ENCODE peak calls at places on chromosomes 3 and 15, in four cellular contexts. One of them, this sample, is unnamed.

GRCh38 chr15:24761704-24762302 is 86.2 kb downstream of the NPAP1 start:
- DNase-seq in CD8-positive, alpha-beta T cell: no peak
- DNase-seq in WERI-Rb-1: no peak
- DNase-seq in mammary epithelial cell: no peak
- DNase-seq in this sample: no peak

GRCh38 chr3:121654493-121655385 is 6.0 kb downstream of the HCLS1 start:
- DNase-seq in CD8-positive, alpha-beta T cell: no peak
- DNase-seq in WERI-Rb-1: no peak
- DNase-seq in mammary epithelial cell: no peak
- DNase-seq in this sample: no peak

GRCh38 chr3:48222616-48223513 is at the start of gene CAMP:
- DNase-seq in CD8-positive, alpha-beta T cell: no peak
- DNase-seq in WERI-Rb-1: no peak
- DNase-seq in mammary epithelial cell: peak
- DNase-seq in this sample: peak

GRCh38 chr15:41465822-41466421 is 27.8 kb upstream of the ITPKA start:
- DNase-seq in CD8-positive, alpha-beta T cell: no peak
- DNase-seq in WERI-Rb-1: peak
- DNase-seq in mammary epithelial cell: peak
- DNase-seq in this sample: peak

GRCh38 chr3:184134746-184135148 is 411 bp upstream of the EIF2B5 start:
- DNase-seq in CD8-positive, alpha-beta T cell: no peak
- DNase-seq in WERI-Rb-1: no peak
- DNase-seq in mammary epithelial cell: no peak
- DNase-seq in this sample: no peak

GRCh38 chr15:39200586-39200985 is 380.3 kb upstream of the THBS1 start:
- DNase-seq in CD8-positive, alpha-beta T cell: no peak
- DNase-seq in WERI-Rb-1: no peak
- DNase-seq in mammary epithelial cell: no peak
- DNase-seq in this sample: no peak

GRCh38 chr3:68878322-68878721 is 54.0 kb downstream of the TAFA4 start:
- DNase-seq in CD8-positive, alpha-beta T cell: no peak
- DNase-seq in WERI-Rb-1: no peak
- DNase-seq in mammary epithelial cell: no peak
- DNase-seq in this sample: no peak

GRCh38 chr3:38600551-38600950 is 48.9 kb downstream of the SCN5A start:
- DNase-seq in CD8-positive, alpha-beta T cell: no peak
- DNase-seq in WERI-Rb-1: no peak
- DNase-seq in mammary epithelial cell: no peak
- DNase-seq in this sample: no peak

GRCh38 chr3:128787256-128788253 is 61.6 kb downstream of the RAB7A start:
- DNase-seq in CD8-positive, alpha-beta T cell: no peak
- DNase-seq in WERI-Rb-1: peak
- DNase-seq in mammary epithelial cell: peak
- DNase-seq in this sample: peak

GRCh38 chr15:88690331-88690730 is 51.5 kb downstream of the ISG20 start:
- DNase-seq in CD8-positive, alpha-beta T cell: no peak
- DNase-seq in WERI-Rb-1: no peak
- DNase-seq in mammary epithelial cell: peak
- DNase-seq in this sample: no peak

GRCh38 chr3:126607214-126607908 is 47.6 kb downstream of the TXNRD3 start:
- DNase-seq in CD8-positive, alpha-beta T cell: no peak
- DNase-seq in WERI-Rb-1: no peak
- DNase-seq in mammary epithelial cell: peak
- DNase-seq in this sample: no peak

GRCh38 chr15:58595516-58596238 is 153.8 kb downstream of the ADAM10 start:
- DNase-seq in CD8-positive, alpha-beta T cell: no peak
- DNase-seq in WERI-Rb-1: no peak
- DNase-seq in mammary epithelial cell: no peak
- DNase-seq in this sample: no peak

GRCh38 chr15:40843885-40844542 is at the start of gene SPINT1:
- DNase-seq in CD8-positive, alpha-beta T cell: no peak
- DNase-seq in WERI-Rb-1: no peak
- DNase-seq in mammary epithelial cell: peak
- DNase-seq in this sample: no peak

GRCh38 chr3:179416681-179417080 is 34.6 kb downstream of the GNB4 start:
- DNase-seq in CD8-positive, alpha-beta T cell: no peak
- DNase-seq in WERI-Rb-1: no peak
- DNase-seq in mammary epithelial cell: no peak
- DNase-seq in this sample: no peak

GRCh38 chr3:178439504-178439903 is 96.7 kb upstream of the KCNMB2 start:
- DNase-seq in CD8-positive, alpha-beta T cell: no peak
- DNase-seq in WERI-Rb-1: no peak
- DNase-seq in mammary epithelial cell: peak
- DNase-seq in this sample: no peak

GRCh38 chr15:101173233-101174119 is 78.4 kb downstream of the CHSY1 start:
- DNase-seq in CD8-positive, alpha-beta T cell: no peak
- DNase-seq in WERI-Rb-1: no peak
- DNase-seq in mammary epithelial cell: no peak
- DNase-seq in this sample: no peak

GRCh38 chr3:72004749-72005292 is 219.9 kb upstream of the PROK2 start:
- DNase-seq in CD8-positive, alpha-beta T cell: no peak
- DNase-seq in WERI-Rb-1: no peak
- DNase-seq in mammary epithelial cell: peak
- DNase-seq in this sample: no peak

GRCh38 chr3:52022323-52023100 is 26.8 kb upstream of the RPL29 start:
- DNase-seq in CD8-positive, alpha-beta T cell: no peak
- DNase-seq in WERI-Rb-1: peak
- DNase-seq in mammary epithelial cell: no peak
- DNase-seq in this sample: peak

GRCh38 chr3:48599077-48599501 is 4.0 kb upstream of the COL7A1 start:
- DNase-seq in CD8-positive, alpha-beta T cell: no peak
- DNase-seq in WERI-Rb-1: no peak
- DNase-seq in mammary epithelial cell: peak
- DNase-seq in this sample: no peak

GRCh38 chr15:78228356-78228996 is 5.9 kb downstream of the ACSBG1 start:
- DNase-seq in CD8-positive, alpha-beta T cell: no peak
- DNase-seq in WERI-Rb-1: no peak
- DNase-seq in mammary epithelial cell: no peak
- DNase-seq in this sample: no peak

GRCh38 chr3:143358793-143359491 is 239.4 kb downstream of the CHST2 start:
- DNase-seq in CD8-positive, alpha-beta T cell: no peak
- DNase-seq in WERI-Rb-1: no peak
- DNase-seq in mammary epithelial cell: no peak
- DNase-seq in this sample: peak

GRCh38 chr3:156307704-156308103 is 187.3 kb downstream of the KCNAB1 start:
- DNase-seq in CD8-positive, alpha-beta T cell: no peak
- DNase-seq in WERI-Rb-1: no peak
- DNase-seq in mammary epithelial cell: peak
- DNase-seq in this sample: no peak

GRCh38 chr3:184234224-184234623 is 4.8 kb downstream of the VWA5B2 start:
- DNase-seq in CD8-positive, alpha-beta T cell: no peak
- DNase-seq in WERI-Rb-1: peak
- DNase-seq in mammary epithelial cell: peak
- DNase-seq in this sample: peak

GRCh38 chr3:12809435-12809834 is 13.0 kb downstream of the CAND2 start:
- DNase-seq in CD8-positive, alpha-beta T cell: no peak
- DNase-seq in WERI-Rb-1: no peak
- DNase-seq in mammary epithelial cell: no peak
- DNase-seq in this sample: no peak
- H3K4me3 ChIP-seq in CD8-positive, alpha-beta T cell: no peak
- H3K4me3 ChIP-seq in WERI-Rb-1: peak
- H3K4me3 ChIP-seq in mammary epithelial cell: no peak
- H3K4me3 ChIP-seq in this sample: no peak

GRCh38 chr3:13073976-13074375 is 747 bp upstream of the IQSEC1 start:
- DNase-seq in CD8-positive, alpha-beta T cell: no peak
- DNase-seq in WERI-Rb-1: no peak
- DNase-seq in mammary epithelial cell: no peak
- DNase-seq in this sample: no peak
- H3K4me3 ChIP-seq in CD8-positive, alpha-beta T cell: peak
- H3K4me3 ChIP-seq in WERI-Rb-1: no peak
- H3K4me3 ChIP-seq in mammary epithelial cell: no peak
- H3K4me3 ChIP-seq in this sample: no peak

DNA sequence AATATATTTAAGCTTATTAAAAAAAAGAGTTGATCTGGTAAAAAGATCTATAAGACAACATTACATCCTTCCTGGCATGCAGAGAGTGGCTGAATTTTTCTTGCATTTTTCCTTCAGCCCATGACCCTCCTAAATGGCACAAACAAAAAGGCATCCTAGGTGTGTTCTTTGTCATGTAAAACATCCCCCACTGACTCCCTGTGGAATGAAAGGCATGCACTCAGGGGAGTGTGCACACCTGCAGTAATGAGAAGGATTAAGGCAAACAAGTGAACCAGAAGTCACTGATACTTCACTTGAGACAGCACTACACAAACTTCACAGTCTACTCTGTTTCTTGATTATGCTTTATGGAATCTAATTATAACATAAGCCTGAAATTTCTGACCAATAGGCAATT is 195.0 kb downstream of the RBMS3 start:
- DNase-seq in CD8-positive, alpha-beta T cell: no peak
- DNase-seq in WERI-Rb-1: no peak
- DNase-seq in mammary epithelial cell: no peak
- DNase-seq in this sample: no peak
- H3K4me3 ChIP-seq in CD8-positive, alpha-beta T cell: no peak
- H3K4me3 ChIP-seq in WERI-Rb-1: no peak
- H3K4me3 ChIP-seq in mammary epithelial cell: no peak
- H3K4me3 ChIP-seq in this sample: no peak

DNA sequence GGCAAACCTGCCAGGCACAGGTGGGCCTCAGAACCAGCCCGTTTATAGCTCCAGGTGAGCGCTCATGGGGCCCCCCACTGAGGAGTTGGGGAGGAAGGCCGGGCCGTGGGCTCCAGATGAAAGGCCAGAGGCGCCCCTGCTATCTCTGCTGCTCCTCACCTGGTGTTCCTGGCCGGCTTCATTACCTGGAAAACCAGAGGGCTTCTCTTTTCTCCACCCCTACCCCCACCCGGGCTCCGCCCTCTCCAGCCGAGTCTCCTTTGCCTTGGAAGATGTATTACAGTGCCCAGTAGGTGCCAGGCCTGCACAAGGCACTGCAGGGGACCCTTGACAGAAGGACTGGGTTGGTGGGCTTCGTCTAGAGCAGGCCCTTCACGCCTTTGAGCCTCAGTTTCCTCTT is 111.4 kb downstream of the WNT7A start:
- DNase-seq in CD8-positive, alpha-beta T cell: no peak
- DNase-seq in WERI-Rb-1: no peak
- DNase-seq in mammary epithelial cell: no peak
- DNase-seq in this sample: no peak
- H3K4me3 ChIP-seq in CD8-positive, alpha-beta T cell: no peak
- H3K4me3 ChIP-seq in WERI-Rb-1: no peak
- H3K4me3 ChIP-seq in mammary epithelial cell: no peak
- H3K4me3 ChIP-seq in this sample: no peak

GRCh38 chr3:197209366-197210260 is 88.8 kb downstream of the DLG1 start:
- DNase-seq in CD8-positive, alpha-beta T cell: no peak
- DNase-seq in WERI-Rb-1: no peak
- DNase-seq in mammary epithelial cell: no peak
- DNase-seq in this sample: no peak

GRCh38 chr3:197216169-197216860 is 82.1 kb downstream of the DLG1 start:
- DNase-seq in CD8-positive, alpha-beta T cell: no peak
- DNase-seq in WERI-Rb-1: no peak
- DNase-seq in mammary epithelial cell: peak
- DNase-seq in this sample: no peak

GRCh38 chr3:197206913-197207312 is 91.5 kb downstream of the DLG1 start:
- DNase-seq in CD8-positive, alpha-beta T cell: no peak
- DNase-seq in WERI-Rb-1: no peak
- DNase-seq in mammary epithelial cell: no peak
- DNase-seq in this sample: no peak

GRCh38 chr3:197216914-197217313 is 81.5 kb downstream of the DLG1 start:
- DNase-seq in CD8-positive, alpha-beta T cell: no peak
- DNase-seq in WERI-Rb-1: no peak
- DNase-seq in mammary epithelial cell: no peak
- DNase-seq in this sample: no peak

GRCh38 chr3:197212290-197212689 is 86.1 kb downstream of the DLG1 start:
- DNase-seq in CD8-positive, alpha-beta T cell: no peak
- DNase-seq in WERI-Rb-1: no peak
- DNase-seq in mammary epithelial cell: no peak
- DNase-seq in this sample: no peak
- H3K4me3 ChIP-seq in CD8-positive, alpha-beta T cell: no peak
- H3K4me3 ChIP-seq in WERI-Rb-1: no peak
- H3K4me3 ChIP-seq in mammary epithelial cell: no peak
- H3K4me3 ChIP-seq in this sample: no peak

GRCh38 chr3:109338322-109338721 is 976 bp upstream of the DPPA4 start:
- DNase-seq in CD8-positive, alpha-beta T cell: no peak
- DNase-seq in WERI-Rb-1: no peak
- DNase-seq in mammary epithelial cell: no peak
- DNase-seq in this sample: no peak
- H3K4me3 ChIP-seq in CD8-positive, alpha-beta T cell: no peak
- H3K4me3 ChIP-seq in WERI-Rb-1: no peak
- H3K4me3 ChIP-seq in mammary epithelial cell: no peak
- H3K4me3 ChIP-seq in this sample: no peak

GRCh38 chr3:12544652-12545472 is 437 bp downstream of the MKRN2OS start:
- DNase-seq in CD8-positive, alpha-beta T cell: no peak
- DNase-seq in WERI-Rb-1: no peak
- DNase-seq in mammary epithelial cell: no peak
- DNase-seq in this sample: no peak

GRCh38 chr3:12536423-12536822 is 8.9 kb downstream of the MKRN2OS start:
- DNase-seq in CD8-positive, alpha-beta T cell: no peak
- DNase-seq in WERI-Rb-1: no peak
- DNase-seq in mammary epithelial cell: no peak
- DNase-seq in this sample: no peak

GRCh38 chr3:12545473-12545791 is at the start of gene MKRN2OS:
- DNase-seq in CD8-positive, alpha-beta T cell: no peak
- DNase-seq in WERI-Rb-1: peak
- DNase-seq in mammary epithelial cell: peak
- DNase-seq in this sample: no peak

DNA sequence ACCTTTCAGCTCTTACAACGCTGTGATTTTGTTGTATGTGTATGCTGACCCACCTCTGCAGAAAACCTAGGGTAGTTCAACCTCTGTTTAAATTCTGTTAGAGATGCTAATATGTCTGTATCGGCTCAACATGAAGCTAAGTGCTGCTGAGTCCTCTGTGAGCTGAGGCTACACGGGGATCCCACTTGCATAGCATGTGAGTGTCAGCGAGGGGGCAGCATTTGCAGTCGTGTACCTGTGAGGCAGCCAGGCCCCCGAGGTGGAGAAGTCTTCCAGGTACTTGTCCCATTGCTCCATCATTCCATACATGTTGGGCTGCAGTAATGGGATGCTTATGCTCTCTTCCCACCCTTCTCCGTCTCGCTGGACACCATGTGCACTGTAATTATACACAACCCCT is 3.7 kb downstream of the MKRN2OS start:
- DNase-seq in CD8-positive, alpha-beta T cell: no peak
- DNase-seq in WERI-Rb-1: peak
- DNase-seq in mammary epithelial cell: peak
- DNase-seq in this sample: peak
- H3K4me3 ChIP-seq in CD8-positive, alpha-beta T cell: no peak
- H3K4me3 ChIP-seq in WERI-Rb-1: no peak
- H3K4me3 ChIP-seq in mammary epithelial cell: no peak
- H3K4me3 ChIP-seq in this sample: no peak

GRCh38 chr15:49424954-49425353 is 1.9 kb downstream of the FGF7 start:
- DNase-seq in CD8-positive, alpha-beta T cell: no peak
- DNase-seq in WERI-Rb-1: no peak
- DNase-seq in mammary epithelial cell: no peak
- DNase-seq in this sample: no peak

GRCh38 chr15:49423021-49423420 is at the start of gene FGF7:
- DNase-seq in CD8-positive, alpha-beta T cell: no peak
- DNase-seq in WERI-Rb-1: no peak
- DNase-seq in mammary epithelial cell: no peak
- DNase-seq in this sample: no peak

GRCh38 chr15:49421991-49422390 is 1.1 kb upstream of the FGF7 start:
- DNase-seq in CD8-positive, alpha-beta T cell: no peak
- DNase-seq in WERI-Rb-1: peak
- DNase-seq in mammary epithelial cell: peak
- DNase-seq in this sample: peak

GRCh38 chr15:49427369-49427768 is 4.3 kb downstream of the FGF7 start:
- DNase-seq in CD8-positive, alpha-beta T cell: no peak
- DNase-seq in WERI-Rb-1: no peak
- DNase-seq in mammary epithelial cell: no peak
- DNase-seq in this sample: no peak

GRCh38 chr15:49423906-49424520 is 971 bp downstream of the FGF7 start:
- DNase-seq in CD8-positive, alpha-beta T cell: no peak
- DNase-seq in WERI-Rb-1: no peak
- DNase-seq in mammary epithelial cell: no peak
- DNase-seq in this sample: no peak
- H3K4me3 ChIP-seq in CD8-positive, alpha-beta T cell: no peak
- H3K4me3 ChIP-seq in WERI-Rb-1: no peak
- H3K4me3 ChIP-seq in mammary epithelial cell: no peak
- H3K4me3 ChIP-seq in this sample: no peak